ENCODE peak calls at places on chromosomes 6 and 20, in ten cellular contexts. Q is thoracic aorta, K is GM23338, W is breast epithelium, M is HL-60, O is fibroblast of lung, U is aorta, X is sigmoid colon, D is ovary, V is pancreas. C is an unnamed sample.
A peak's percentile ranks its signal among the peaks of the same experiment; 100 is the strongest.

GRCh38 chr6:30894935-30895334 is 10.6 kb downstream of the DDR1 start:
- DNase-seq in U (no peak), D (no peak), K (no peak), W (no peak), X (no peak), M (no peak), V (no peak), O (no peak), Q (no peak), C (no peak)

GRCh38 chr20:58692579-58693225 is at the start of gene NPEPL1:
- DNase-seq in U (peak; percentile 81), Q (no peak), X (peak; percentile 76), D (peak; percentile 73), O (peak; percentile 74), W (no peak), K (peak; percentile 79), V (peak; percentile 53), M (peak; percentile 49), C (no peak)

GRCh38 chr6:28953039-28953872 is 29.5 kb upstream of the TRIM27 start:
- DNase-seq in W (no peak), U (no peak), D (peak; percentile 27), Q (no peak), K (peak; percentile 67), O (peak; percentile 66), M (no peak), V (no peak), X (no peak), C (no peak)

GRCh38 chr6:335146-335545 is 42.9 kb downstream of the DUSP22 start:
- DNase-seq in M (no peak), K (no peak), Q (no peak), O (no peak), D (no peak), U (no peak), X (no peak), W (no peak), V (no peak), C (no peak)

GRCh38 chr6:107186047-107186446 is 70.7 kb upstream of the BEND3 start:
- DNase-seq in D (no peak), Q (no peak), U (no peak), M (no peak), X (no peak), V (no peak), K (no peak), O (no peak), W (no peak), C (no peak)

GRCh38 chr20:21505810-21506530 is 7.9 kb downstream of the NKX2-2 start:
- DNase-seq in D (peak; percentile 41), U (peak; percentile 56), V (no peak), K (peak; percentile 78), W (no peak), O (peak; percentile 38), X (no peak), Q (no peak), M (peak; percentile 25), C (no peak)

GRCh38 chr6:159065091-159065490 is 20.3 kb upstream of the TAGAP start:
- DNase-seq in D (no peak), K (no peak), W (no peak), M (no peak), V (no peak), Q (no peak), O (no peak), U (no peak), X (no peak), C (no peak)

GRCh38 chr6:40922281-40922680 is 116.7 kb downstream of the UNC5CL start:
- DNase-seq in D (no peak), W (no peak), U (no peak), Q (no peak), V (no peak), X (no peak), M (no peak), K (no peak), O (peak; percentile 10), C (no peak)

GRCh38 chr6:44060622-44061374 is 66.5 kb downstream of the MRPL14 start:
- DNase-seq in M (no peak), O (no peak), V (no peak), K (no peak), X (no peak), Q (no peak), W (no peak), U (no peak), D (no peak), C (no peak)

GRCh38 chr6:44061375-44062104 is 65.7 kb downstream of the MRPL14 start:
- DNase-seq in D (no peak), M (no peak), O (peak; percentile 59), W (no peak), U (no peak), Q (no peak), X (no peak), K (no peak), V (no peak), C (no peak)

GRCh38 chr6:44058617-44059358 is 68.5 kb downstream of the MRPL14 start:
- DNase-seq in Q (peak; percentile 84), X (peak; percentile 94), W (peak; percentile 86), D (no peak), U (peak; percentile 95), M (peak; percentile 100), K (no peak), V (peak; percentile 75), O (peak; percentile 100), C (peak; percentile 96)

GRCh38 chr6:44057931-44058616 is 69.2 kb downstream of the MRPL14 start:
- DNase-seq in X (no peak), V (no peak), W (no peak), U (no peak), M (no peak), K (no peak), O (peak; percentile 55), Q (no peak), D (no peak), C (no peak)

GRCh38 chr6:44059359-44060342 is 67.6 kb downstream of the MRPL14 start:
- DNase-seq in D (no peak), Q (no peak), K (no peak), V (no peak), O (peak; percentile 88), X (no peak), W (no peak), U (no peak), M (peak; percentile 94), C (no peak)
- H3K27ac ChIP-seq in D (no peak overlapping the region), Q (peak overlapping the region; percentile 90), K (no peak overlapping the region), V (peak overlapping the region; percentile 75), O (peak overlapping the region; percentile 96), X (peak overlapping the region; percentile 77), W (peak overlapping the region; percentile 96), U (no peak overlapping the region), M (peak overlapping the region; percentile 76), C (peak overlapping the region; percentile 100)

DNA sequence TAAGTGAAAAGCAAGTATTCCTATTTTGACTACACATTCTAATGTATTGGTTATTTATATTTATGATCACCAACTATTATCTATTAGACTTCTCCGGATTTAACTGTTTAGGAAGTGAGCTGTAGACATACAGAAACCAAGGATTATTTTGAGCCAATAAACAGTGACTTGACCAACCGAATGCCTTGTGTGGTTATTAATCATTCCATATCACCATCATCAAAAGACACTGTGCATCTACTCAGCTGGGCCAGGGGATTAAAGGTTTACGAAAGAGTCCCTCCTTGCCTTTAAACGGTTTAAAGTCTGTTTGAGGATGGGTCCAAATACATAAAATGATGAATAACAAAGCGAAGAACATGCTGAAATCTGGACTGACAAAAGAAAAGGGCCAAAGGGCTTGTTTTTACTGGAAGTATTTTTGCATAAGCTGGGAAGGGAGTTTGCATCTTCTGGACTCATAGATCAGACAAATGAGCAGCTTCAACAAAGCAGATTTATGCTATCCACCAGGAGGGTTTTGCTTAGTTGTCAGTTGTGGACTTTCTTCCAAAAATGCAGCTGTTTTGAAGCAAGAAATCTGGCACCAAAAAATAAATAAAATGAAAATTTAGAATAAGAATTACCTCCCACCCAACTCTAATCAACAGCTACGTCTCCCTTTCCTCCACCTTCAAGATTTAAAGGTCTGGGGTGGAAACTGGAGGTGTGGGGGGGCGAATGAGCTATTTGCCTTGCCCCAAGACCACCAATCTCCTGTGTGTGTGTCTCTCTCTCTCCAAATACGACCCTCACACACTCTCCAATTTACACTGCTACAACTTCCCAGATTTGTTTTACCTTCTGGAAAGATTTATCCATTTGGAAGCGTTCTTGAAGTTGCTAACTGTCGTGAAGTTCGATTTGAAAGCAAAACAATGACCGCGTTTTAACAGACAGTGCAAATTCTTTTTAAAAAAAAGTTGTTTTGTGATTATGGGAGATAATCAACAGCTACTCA is 33.5 kb upstream of the ID4 start:
- DNase-seq in W (no peak), X (no peak), M (no peak), D (no peak), Q (no peak), O (peak; percentile 55), U (no peak), V (no peak), K (no peak), C (no peak)
- H3K27ac ChIP-seq in W (peak overlapping the region; percentile 87), X (peak overlapping the region; percentile 95), M (no peak overlapping the region), D (no peak overlapping the region), Q (peak overlapping the region; percentile 95), O (peak overlapping the region; percentile 92), U (peak overlapping the region; percentile 98), V (peak overlapping the region; percentile 80), K (no peak overlapping the region), C (no peak overlapping the region)

GRCh38 chr20:19935842-19936241 is 81.3 kb upstream of the NAA20 start:
- DNase-seq in K (peak; percentile 17), Q (no peak), X (no peak), W (peak; percentile 77), M (no peak), V (peak; percentile 54), D (no peak), O (no peak), U (no peak), C (peak; percentile 70)

GRCh38 chr20:19940945-19941590 is 76.1 kb upstream of the NAA20 start:
- DNase-seq in K (no peak), O (no peak), D (no peak), Q (no peak), X (no peak), U (no peak), M (peak; percentile 74), W (no peak), V (no peak), C (no peak)

GRCh38 chr20:19936801-19937583 is 80.2 kb upstream of the NAA20 start:
- DNase-seq in M (no peak), V (no peak), U (peak; percentile 65), X (no peak), K (no peak), O (no peak), D (no peak), W (no peak), Q (no peak), C (no peak)

GRCh38 chr20:19937651-19938420 is 79.3 kb upstream of the NAA20 start:
- DNase-seq in D (no peak), W (no peak), O (no peak), X (no peak), Q (no peak), U (no peak), K (no peak), M (no peak), V (no peak), C (no peak)

DNA sequence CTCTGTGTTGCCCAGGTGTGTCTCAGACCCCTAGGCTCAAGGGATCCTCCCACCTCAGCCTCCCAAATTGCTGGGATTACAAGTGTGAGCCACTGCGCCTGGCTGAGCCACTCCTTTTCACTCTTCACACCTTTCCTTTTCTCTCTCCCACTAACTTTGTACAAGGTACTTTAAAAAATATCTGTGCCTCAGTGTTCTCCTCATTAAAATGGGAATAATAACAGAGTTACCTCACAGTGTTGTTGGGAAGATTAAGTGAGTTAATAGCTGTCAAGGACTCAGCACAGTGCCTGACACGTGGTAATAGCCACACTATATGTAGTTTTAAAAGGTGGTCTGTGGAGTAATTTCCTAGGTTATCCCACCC is 78.8 kb upstream of the NAA20 start:
- DNase-seq in Q (no peak), K (no peak), V (no peak), M (no peak), X (no peak), O (no peak), W (no peak), D (no peak), U (no peak), C (no peak)
- H3K27ac ChIP-seq in Q (no peak overlapping the region), K (no peak overlapping the region), V (no peak overlapping the region), M (no peak overlapping the region), X (no peak overlapping the region), O (no peak overlapping the region), W (peak overlapping the region; percentile 94), D (no peak overlapping the region), U (no peak overlapping the region), C (no peak overlapping the region)

DNA sequence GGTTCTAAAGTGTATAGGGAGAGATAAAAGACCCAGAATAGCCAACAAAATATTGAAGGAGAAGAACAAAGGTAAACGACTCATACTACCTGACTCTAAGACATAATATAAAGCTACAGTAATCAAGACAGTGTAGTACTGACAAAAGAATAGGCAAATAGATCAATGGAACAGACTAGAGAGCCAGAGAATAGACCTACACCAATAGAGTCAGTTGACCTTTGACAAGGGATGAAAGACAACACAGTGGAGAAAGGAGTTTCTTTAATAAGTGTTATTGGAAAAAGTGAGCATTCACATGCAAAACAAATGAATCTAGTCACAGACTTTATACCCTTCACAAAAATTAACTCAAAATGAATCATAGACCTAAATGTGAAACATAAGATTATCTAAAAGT is 96.4 kb downstream of the ISM1 start:
- DNase-seq in M (no peak), K (no peak), X (no peak), W (no peak), O (no peak), D (no peak), U (no peak), Q (no peak), V (no peak), C (no peak)
- H3K27ac ChIP-seq in M (no peak overlapping the region), K (no peak overlapping the region), X (no peak overlapping the region), W (no peak overlapping the region), O (no peak overlapping the region), D (no peak overlapping the region), U (no peak overlapping the region), Q (no peak overlapping the region), V (no peak overlapping the region), C (no peak overlapping the region)